ENCODE peak calls at places on chromosomes 2 and 18, in nine cellular contexts. Z, S, F, I, O, R, D, H and X are unnamed samples.

GRCh38 chr18:56389190-56389589 is 249.2 kb downstream of the TXNL1 start:
- DNase-seq in Z (no peak), S (no peak), F (no peak), I (no peak), O (no peak), R (no peak), D (no peak), H (no peak), X (peak)

GRCh38 chr2:179460101-179460500 is 195.5 kb upstream of the SESTD1 start:
- DNase-seq in Z (no peak), S (no peak), F (peak), I (no peak), O (no peak), R (peak), D (no peak), H (no peak), X (no peak)

GRCh38 chr2:16051046-16051489 is 110.7 kb downstream of the MYCN start:
- DNase-seq in Z (no peak), S (no peak), F (peak), I (no peak), O (no peak), R (no peak), D (no peak), H (no peak), X (no peak)

GRCh38 chr2:223969856-223970255 is 12.6 kb downstream of the MRPL44 start:
- DNase-seq in Z (no peak), S (peak), F (no peak), I (no peak), O (no peak), R (no peak), D (peak), H (no peak), X (no peak)

GRCh38 chr2:164896634-164897033 is 55.0 kb upstream of the COBLL1 start:
- DNase-seq in Z (no peak), S (peak), F (peak), I (no peak), O (no peak), R (peak), D (peak), H (no peak), X (peak)

GRCh38 chr2:128630974-128631697 is 312.5 kb upstream of the HS6ST1 start:
- DNase-seq in Z (no peak), S (no peak), F (no peak), I (no peak), O (peak), R (no peak), D (no peak), H (no peak), X (no peak)

GRCh38 chr2:131038258-131039100 is 54.8 kb downstream of the FAM168B start:
- DNase-seq in Z (no peak), S (no peak), F (no peak), I (no peak), O (peak), R (no peak), D (no peak), H (peak), X (no peak)

GRCh38 chr2:64987001-64987962 is 1.9 kb upstream of the SLC1A4 start:
- DNase-seq in Z (no peak), S (no peak), F (no peak), I (no peak), O (no peak), R (no peak), D (peak), H (no peak), X (peak)

GRCh38 chr18:11095674-11096293 is 53.6 kb downstream of the PIEZO2 start:
- DNase-seq in Z (no peak), S (no peak), F (no peak), I (no peak), O (no peak), R (no peak), D (no peak), H (no peak), X (no peak)

GRCh38 chr2:226892729-226893128 is 56.9 kb downstream of the RHBDD1 start:
- DNase-seq in Z (no peak), S (peak), F (no peak), I (no peak), O (no peak), R (no peak), D (peak), H (no peak), X (no peak)

GRCh38 chr2:96505231-96505889 is at the start of gene NEURL3:
- DNase-seq in Z (peak), S (peak), F (peak), I (no peak), O (no peak), R (peak), D (peak), H (no peak), X (peak)

GRCh38 chr2:6103949-6104348 is 411.8 kb downstream of the SOX11 start:
- DNase-seq in Z (no peak), S (no peak), F (no peak), I (no peak), O (no peak), R (no peak), D (no peak), H (no peak), X (no peak)

GRCh38 chr2:11187083-11187619 is 31.9 kb downstream of the SLC66A3 start:
- DNase-seq in Z (no peak), S (peak), F (no peak), I (peak), O (no peak), R (peak), D (peak), H (no peak), X (peak)

GRCh38 chr2:45083175-45083574 is 73.9 kb upstream of the SIX2 start:
- DNase-seq in Z (no peak), S (peak), F (no peak), I (no peak), O (no peak), R (peak), D (no peak), H (no peak), X (no peak)

GRCh38 chr18:58101291-58101706 is 57.3 kb downstream of the NEDD4L start:
- DNase-seq in Z (no peak), S (no peak), F (no peak), I (no peak), O (no peak), R (no peak), D (no peak), H (no peak), X (no peak)

GRCh38 chr2:88818381-88818780 is 126.9 kb downstream of the RPIA start:
- DNase-seq in Z (no peak), S (no peak), F (no peak), I (no peak), O (no peak), R (no peak), D (peak), H (no peak), X (no peak)

GRCh38 chr2:103991591-103991990 is 862.3 kb upstream of the POU3F3 start:
- DNase-seq in Z (no peak), S (no peak), F (no peak), I (no peak), O (no peak), R (peak), D (no peak), H (no peak), X (no peak)

GRCh38 chr2:221965806-221966205 is 333.0 kb downstream of the PAX3 start:
- DNase-seq in Z (no peak), S (no peak), F (no peak), I (no peak), O (no peak), R (no peak), D (no peak), H (no peak), X (no peak)

GRCh38 chr2:114160263-114161001 is 270.5 kb downstream of the ACTR3 start:
- DNase-seq in Z (peak), S (no peak), F (peak), I (no peak), O (no peak), R (peak), D (no peak), H (no peak), X (no peak)

GRCh38 chr2:108626993-108627392 is 92.3 kb upstream of the RANBP2 start:
- DNase-seq in Z (no peak), S (peak), F (no peak), I (no peak), O (no peak), R (no peak), D (no peak), H (no peak), X (no peak)

GRCh38 chr2:4963106-4963505 is 729.1 kb upstream of the SOX11 start:
- DNase-seq in Z (no peak), S (no peak), F (no peak), I (no peak), O (no peak), R (no peak), D (no peak), H (no peak), X (no peak)

GRCh38 chr2:239607795-239608171 is 207.0 kb upstream of the HDAC4 start:
- DNase-seq in Z (no peak), S (no peak), F (no peak), I (no peak), O (peak), R (no peak), D (no peak), H (peak), X (no peak)

GRCh38 chr18:616380-616995 is 19.7 kb downstream of the CLUL1 start:
- DNase-seq in Z (no peak), S (peak), F (peak), I (peak), O (no peak), R (peak), D (peak), H (no peak), X (peak)

GRCh38 chr2:109659356-109660045 is 45.3 kb downstream of the SOWAHC start:
- DNase-seq in Z (no peak), S (no peak), F (no peak), I (no peak), O (no peak), R (no peak), D (no peak), H (no peak), X (no peak)

GRCh38 chr2:119487434-119488244 is 36.6 kb downstream of the SCTR start:
- DNase-seq in Z (peak), S (no peak), F (peak), I (no peak), O (peak), R (peak), D (no peak), H (peak), X (no peak)

GRCh38 chr2:118120001-118120400 is 31.7 kb downstream of the INSIG2 start:
- DNase-seq in Z (no peak), S (peak), F (no peak), I (no peak), O (no peak), R (no peak), D (no peak), H (no peak), X (no peak)

GRCh38 chr2:71907503-71907902 is 240.2 kb downstream of the CYP26B1 start:
- DNase-seq in Z (no peak), S (peak), F (no peak), I (no peak), O (no peak), R (no peak), D (peak), H (no peak), X (no peak)

GRCh38 chr2:25132296-25132630 is 36.1 kb downstream of the POMC start:
- DNase-seq in Z (no peak), S (no peak), F (peak), I (no peak), O (no peak), R (no peak), D (no peak), H (no peak), X (no peak)

GRCh38 chr2:121648611-121649401 is 456 bp downstream of the CLASP1 start:
- DNase-seq in Z (peak), S (peak), F (peak), I (peak), O (peak), R (peak), D (peak), H (peak), X (peak)

GRCh38 chr2:50575232-50575631 is 456.7 kb downstream of the NRXN1 start:
- DNase-seq in Z (no peak), S (no peak), F (no peak), I (no peak), O (no peak), R (no peak), D (no peak), H (no peak), X (no peak)

GRCh38 chr2:53058526-53058925 is 709.1 kb upstream of the CHAC2 start:
- DNase-seq in Z (no peak), S (peak), F (peak), I (no peak), O (no peak), R (peak), D (peak), H (no peak), X (peak)

GRCh38 chr2:9145109-9145751 is 61.4 kb upstream of the ASAP2 start:
- DNase-seq in Z (no peak), S (peak), F (no peak), I (no peak), O (no peak), R (no peak), D (peak), H (no peak), X (peak)

GRCh38 chr18:63378919-63379638 is 12.1 kb upstream of the KDSR start:
- DNase-seq in Z (no peak), S (no peak), F (no peak), I (no peak), O (no peak), R (no peak), D (peak), H (no peak), X (peak)

GRCh38 chr2:95707837-95708236 is 116.0 kb downstream of the TRIM43 start:
- DNase-seq in Z (no peak), S (no peak), F (no peak), I (no peak), O (no peak), R (no peak), D (no peak), H (no peak), X (no peak)

GRCh38 chr18:79413426-79413825 is 17.7 kb downstream of the NFATC1 start:
- DNase-seq in Z (no peak), S (no peak), F (no peak), I (no peak), O (peak), R (no peak), D (no peak), H (peak), X (no peak)

GRCh38 chr2:3571284-3571683 is 3.8 kb upstream of the RPS7 start:
- DNase-seq in Z (no peak), S (no peak), F (no peak), I (peak), O (no peak), R (no peak), D (no peak), H (no peak), X (peak)

GRCh38 chr2:3575534-3576324 is 669 bp downstream of the RPS7 start:
- DNase-seq in Z (no peak), S (no peak), F (peak), I (no peak), O (no peak), R (peak), D (peak), H (peak), X (no peak)

GRCh38 chr2:3572620-3573019 is 2.4 kb upstream of the RPS7 start:
- DNase-seq in Z (no peak), S (no peak), F (no peak), I (no peak), O (no peak), R (no peak), D (no peak), H (no peak), X (no peak)

GRCh38 chr2:3578987-3579386 is 3.9 kb downstream of the RPS7 start:
- DNase-seq in Z (no peak), S (peak), F (no peak), I (no peak), O (no peak), R (no peak), D (no peak), H (no peak), X (no peak)

GRCh38 chr2:3574155-3574554 is 905 bp upstream of the RPS7 start:
- DNase-seq in Z (no peak), S (no peak), F (no peak), I (no peak), O (no peak), R (no peak), D (no peak), H (no peak), X (no peak)
- H3K4me3 ChIP-seq in Z (peak), S (no peak), F (peak), I (no peak), O (no peak), R (peak), D (no peak), H (peak), X (no peak)

GRCh38 chr18:7021994-7022840 is 95.4 kb downstream of the LAMA1 start:
- DNase-seq in Z (peak), S (peak), F (peak), I (peak), O (no peak), R (peak), D (peak), H (no peak), X (peak)
- TF ChIP-seq CTCF in Z (no peak), S (peak), F (peak), I (peak), O (peak), R (peak), D (peak), H (peak), X (peak)

GRCh38 chr2:54480025-54480424 is 23.9 kb downstream of the SPTBN1 start:
- DNase-seq in Z (no peak), S (no peak), F (no peak), I (no peak), O (no peak), R (no peak), D (no peak), H (no peak), X (no peak)

GRCh38 chr2:54481686-54482085 is 25.6 kb downstream of the SPTBN1 start:
- DNase-seq in Z (no peak), S (no peak), F (no peak), I (no peak), O (no peak), R (no peak), D (no peak), H (no peak), X (no peak)

GRCh38 chr2:54479422-54479821 is 23.3 kb downstream of the SPTBN1 start:
- DNase-seq in Z (no peak), S (peak), F (no peak), I (no peak), O (no peak), R (no peak), D (peak), H (no peak), X (no peak)

GRCh38 chr2:54476852-54477251 is 20.7 kb downstream of the SPTBN1 start:
- DNase-seq in Z (no peak), S (no peak), F (no peak), I (no peak), O (no peak), R (no peak), D (no peak), H (no peak), X (no peak)

DNA sequence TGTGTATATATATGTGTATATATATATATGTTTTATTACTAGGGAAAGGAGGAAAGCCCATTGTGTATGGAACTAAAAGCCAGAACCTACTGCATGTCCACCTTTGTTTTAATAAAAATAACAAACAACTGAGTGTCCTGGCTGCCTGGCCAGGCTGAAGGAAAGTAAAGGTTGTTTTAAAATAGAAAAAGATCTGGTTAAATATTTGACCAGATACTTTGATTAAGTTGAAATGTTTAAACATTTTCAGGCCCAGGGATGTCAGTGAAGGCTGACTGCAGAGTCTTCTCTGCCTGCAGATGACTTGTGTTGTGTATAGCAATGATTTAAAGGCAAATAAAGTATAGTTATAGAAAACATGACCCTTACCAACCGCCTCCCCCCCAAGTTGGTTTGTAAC is 22.8 kb downstream of the SPTBN1 start:
- DNase-seq in Z (no peak), S (no peak), F (no peak), I (no peak), O (no peak), R (no peak), D (no peak), H (no peak), X (no peak)
- H3K4me3 ChIP-seq in Z (no peak), S (no peak), F (no peak), I (no peak), O (no peak), R (no peak), D (no peak), H (no peak), X (no peak)

GRCh38 chr18:76445275-76445674 is 49.8 kb downstream of the ZNF516 start:
- DNase-seq in Z (no peak), S (peak), F (no peak), I (peak), O (no peak), R (no peak), D (peak), H (no peak), X (peak)

GRCh38 chr18:76446746-76447267 is 48.2 kb downstream of the ZNF516 start:
- DNase-seq in Z (no peak), S (no peak), F (no peak), I (no peak), O (no peak), R (no peak), D (no peak), H (no peak), X (no peak)

GRCh38 chr18:76445741-76446232 is 49.3 kb downstream of the ZNF516 start:
- DNase-seq in Z (no peak), S (no peak), F (no peak), I (no peak), O (peak), R (no peak), D (no peak), H (peak), X (no peak)

GRCh38 chr18:76447268-76447890 is 47.7 kb downstream of the ZNF516 start:
- DNase-seq in Z (no peak), S (peak), F (no peak), I (no peak), O (no peak), R (no peak), D (no peak), H (peak), X (no peak)

DNA sequence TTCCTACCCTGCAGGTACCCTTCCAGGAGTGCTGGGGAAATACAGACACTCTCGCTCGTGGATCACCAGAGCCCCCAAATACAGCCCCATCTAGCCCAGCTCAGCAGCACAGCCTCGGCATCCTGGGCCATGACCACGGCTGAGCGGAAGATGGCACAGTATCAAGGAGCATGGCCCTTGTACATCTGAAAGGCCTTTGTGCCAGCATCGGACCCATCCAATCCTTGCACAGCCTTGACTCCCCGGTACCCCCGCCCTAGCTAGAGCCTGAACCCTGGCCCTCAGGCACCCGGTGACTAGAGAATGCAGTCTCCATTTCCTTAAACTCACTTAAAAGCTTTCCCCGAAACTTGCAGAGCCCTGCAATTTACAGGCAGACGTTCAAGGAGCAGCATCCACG is 48.7 kb downstream of the ZNF516 start:
- DNase-seq in Z (no peak), S (no peak), F (no peak), I (no peak), O (no peak), R (no peak), D (no peak), H (no peak), X (no peak)
- TF ChIP-seq CTCF in Z (no peak), S (no peak), F (no peak), I (no peak), O (no peak), R (no peak), D (no peak), H (no peak), X (no peak)

GRCh38 chr2:234451852-234452625 is 44.8 kb downstream of the ARL4C start:
- DNase-seq in Z (no peak), S (peak), F (peak), I (peak), O (no peak), R (peak), D (peak), H (no peak), X (peak)
- H3K4me3 ChIP-seq in Z (no peak), S (no peak), F (no peak), I (no peak), O (no peak), R (no peak), D (no peak), H (no peak), X (no peak)

GRCh38 chr18:52288403-52289004 is 51.5 kb upstream of the DCC start:
- DNase-seq in Z (no peak), S (no peak), F (peak), I (no peak), O (peak), R (peak), D (no peak), H (peak), X (no peak)
- TF ChIP-seq CTCF in Z (no peak), S (peak), F (peak), I (peak), O (peak), R (peak), D (no peak), H (peak), X (peak)

GRCh38 chr2:57878573-57878910 is 168.1 kb upstream of the VRK2 start:
- DNase-seq in Z (no peak), S (no peak), F (no peak), I (no peak), O (no peak), R (no peak), D (no peak), H (no peak), X (no peak)

GRCh38 chr2:57880967-57881366 is 165.6 kb upstream of the VRK2 start:
- DNase-seq in Z (no peak), S (no peak), F (no peak), I (no peak), O (no peak), R (no peak), D (no peak), H (no peak), X (no peak)

GRCh38 chr2:57880446-57880845 is 166.2 kb upstream of the VRK2 start:
- DNase-seq in Z (no peak), S (peak), F (no peak), I (no peak), O (no peak), R (no peak), D (no peak), H (no peak), X (no peak)

GRCh38 chr2:57876313-57876712 is 170.3 kb upstream of the VRK2 start:
- DNase-seq in Z (no peak), S (no peak), F (no peak), I (no peak), O (no peak), R (no peak), D (no peak), H (no peak), X (no peak)

GRCh38 chr2:57877811-57878572 is 168.6 kb upstream of the VRK2 start:
- DNase-seq in Z (no peak), S (no peak), F (no peak), I (no peak), O (no peak), R (no peak), D (no peak), H (no peak), X (no peak)
- H3K4me3 ChIP-seq in Z (peak), S (no peak), F (no peak), I (no peak), O (no peak), R (no peak), D (no peak), H (no peak), X (no peak)